ENCODE peak calls at places on chromosomes 16 and 17, in four cellular contexts. L is thyroid gland, E is GM10248, F is cardiac muscle cell. G is an unnamed sample.

GRCh38 chr16:72961115-72961832 is 86.7 kb downstream of the ZFHX3 start:
- DNase-seq in E (no peak), L (peak), F (peak), G (no peak)

GRCh38 chr17:54901230-54901847 is 687 bp downstream of the TOM1L1 start:
- DNase-seq in F (peak), L (no peak), E (no peak), G (no peak)

GRCh38 chr17:75088902-75089417 is 1.2 kb downstream of the SLC16A5 start:
- DNase-seq in E (no peak), L (peak), F (no peak), G (no peak)

GRCh38 chr17:57311281-57312216 is 55.2 kb downstream of the MSI2 start:
- DNase-seq in F (no peak), E (no peak), L (peak), G (no peak)

GRCh38 chr17:60327122-60327869 is 64.6 kb downstream of the USP32 start:
- DNase-seq in F (no peak), L (no peak), E (no peak), G (peak)

GRCh38 chr17:73986641-73987177 is 216.8 kb upstream of the RPL38 start:
- DNase-seq in L (no peak), F (no peak), E (no peak), G (no peak)

GRCh38 chr17:46036491-46036890 is 37.4 kb downstream of the STH start:
- DNase-seq in F (no peak), E (no peak), L (no peak), G (no peak)

GRCh38 chr16:55389426-55390073 is 65.5 kb downstream of the IRX6 start:
- DNase-seq in E (no peak), F (no peak), L (peak), G (no peak)

GRCh38 chr17:66272699-66273390 is 29.6 kb upstream of the PRKCA start:
- DNase-seq in E (no peak), F (peak), L (no peak), G (no peak)

GRCh38 chr17:58344047-58344790 is 7.8 kb downstream of the SUPT4H1 start:
- DNase-seq in L (peak), F (peak), E (peak), G (no peak)

GRCh38 chr16:72409428-72409827 is 237.5 kb upstream of the PMFBP1 start:
- DNase-seq in L (no peak), E (no peak), F (no peak), G (no peak)

GRCh38 chr16:13083687-13084086 is 182.3 kb downstream of the SHISA9 start:
- DNase-seq in L (no peak), E (no peak), F (no peak), G (no peak)

GRCh38 chr17:44159519-44160210 is 10.8 kb upstream of the ASB16 start:
- DNase-seq in F (peak), E (no peak), L (no peak), G (no peak)

GRCh38 chr16:24117680-24118079 is 138.5 kb upstream of the CACNG3 start:
- DNase-seq in L (no peak), F (no peak), E (no peak), G (no peak)

GRCh38 chr16:49854227-49855203 is 1.4 kb downstream of the ZNF423 start:
- DNase-seq in L (peak), F (no peak), E (no peak), G (no peak)

GRCh38 chr16:87240211-87241134 is 76.7 kb downstream of the C16orf95 start:
- DNase-seq in F (peak), E (no peak), L (no peak), G (no peak)

GRCh38 chr17:35088647-35088910 is 25.1 kb upstream of the RFFL start:
- DNase-seq in E (no peak), L (no peak), F (no peak), G (no peak)

GRCh38 chr17:73386561-73386960 is 74.8 kb upstream of the CDC42EP4 start:
- DNase-seq in E (no peak), L (no peak), F (no peak), G (no peak)

GRCh38 chr17:77495575-77495974 is 354.8 kb downstream of the SEC14L1 start:
- DNase-seq in E (no peak), L (peak), F (no peak), G (peak)

GRCh38 chr16:3525951-3526350 is 25.1 kb downstream of the CLUAP1 start:
- DNase-seq in L (no peak), E (no peak), F (no peak), G (no peak)

GRCh38 chr16:67542464-67542863 is 13.8 kb downstream of the RIPOR1 start:
- DNase-seq in F (peak), L (peak), E (peak), G (no peak)

G was measured in dorsolateral prefrontal cortex.